ENCODE peak calls at places on chromosomes 16 and 17, in four cellular contexts. B is fibroblast of the aortic adventitia; A is mucosa of descending colon; R is naive thymus-derived CD4-positive, alpha-beta T cell. K is an unnamed sample.

GRCh38 chr17:59893617-59894100 is 738 bp downstream of the RPS6KB1 start:
- DNase-seq in B (peak), A (no peak), R (no peak), K (peak)

GRCh38 chr16:28191364-28191985 is 20.3 kb downstream of the XPO6 start:
- DNase-seq in B (no peak), A (no peak), R (no peak), K (no peak)

GRCh38 chr17:79003661-79004411 is 5.7 kb downstream of the CANT1 start:
- DNase-seq in B (no peak), A (no peak), R (no peak), K (no peak)

GRCh38 chr16:50371936-50372595 is 3.3 kb upstream of the BRD7 start:
- DNase-seq in B (peak), A (no peak), R (no peak), K (no peak)

GRCh38 chr17:75499313-75500022 is 15.9 kb downstream of the CASKIN2 start:
- DNase-seq in B (no peak), A (no peak), R (no peak), K (no peak)

GRCh38 chr17:41959336-41960095 is 7.1 kb upstream of the CNP start:
- DNase-seq in B (peak), A (no peak), R (no peak), K (peak)

GRCh38 chr17:82645516-82645915 is 2.7 kb downstream of the WDR45B start:
- DNase-seq in B (no peak), A (no peak), R (no peak), K (peak)

GRCh38 chr17:7972131-7972785 is 30.2 kb upstream of the GUCY2D start:
- DNase-seq in B (peak), A (no peak), R (no peak), K (peak)

GRCh38 chr17:78862073-78863023 is 21.7 kb upstream of the USP36 start:
- DNase-seq in B (peak), A (peak), R (no peak), K (peak)

GRCh38 chr17:80284631-80285030 is 24.0 kb downstream of the RNF213 start:
- DNase-seq in B (no peak), A (no peak), R (no peak), K (no peak)

GRCh38 chr16:1863681-1864460 is 8.1 kb downstream of the MEIOB start:
- DNase-seq in B (peak), A (no peak), R (no peak), K (peak)

GRCh38 chr16:84390131-84390785 is 21.9 kb downstream of the ATP2C2 start:
- DNase-seq in B (no peak), A (no peak), R (no peak), K (no peak)

GRCh38 chr16:19095699-19096098 is 18.1 kb upstream of the ITPRIPL2 start:
- DNase-seq in B (no peak), A (no peak), R (no peak), K (no peak)

GRCh38 chr16:31273676-31274075 is 13.9 kb downstream of the ITGAM start:
- DNase-seq in B (peak), A (no peak), R (no peak), K (peak)

GRCh38 chr16:49580751-49581303 is 207.2 kb downstream of the C16orf78 start:
- DNase-seq in B (peak), A (no peak), R (no peak), K (no peak)

GRCh38 chr16:3012828-3013420 is at the start of gene CLDN9:
- DNase-seq in B (no peak), A (peak), R (no peak), K (no peak)

GRCh38 chr16:9258423-9259051 is 167.1 kb downstream of the HAPSTR1 start:
- DNase-seq in B (peak), A (peak), R (no peak), K (peak)

GRCh38 chr17:72118588-72119279 is 2.1 kb upstream of the SOX9 start:
- DNase-seq in B (peak), A (peak), R (no peak), K (peak)

GRCh38 chr17:16068323-16068722 is 68.7 kb downstream of the TTC19 start:
- DNase-seq in B (no peak), A (no peak), R (no peak), K (peak)

GRCh38 chr16:75120253-75120652 is 3.7 kb upstream of the LDHD start:
- DNase-seq in B (no peak), A (no peak), R (no peak), K (no peak)

GRCh38 chr17:49932131-49932723 is 36.8 kb upstream of the DLX4 start:
- DNase-seq in B (no peak), A (no peak), R (no peak), K (no peak)

GRCh38 chr16:27097671-27098275 is 31.0 kb downstream of the C16orf82 start:
- DNase-seq in B (peak), A (no peak), R (no peak), K (peak)

GRCh38 chr17:78013683-78014467 is 55.4 kb downstream of the TNRC6C start:
- DNase-seq in B (peak), A (no peak), R (peak), K (peak)

GRCh38 chr16:11133344-11133921 is 122.6 kb downstream of the SOCS1 start:
- DNase-seq in B (peak), A (no peak), R (no peak), K (peak)

GRCh38 chr16:29899516-29900101 is at the start of gene SEZ6L2:
- DNase-seq in B (peak), A (peak), R (no peak), K (peak)

GRCh38 chr17:13792314-13792713 is 190.6 kb upstream of the HS3ST3A1 start:
- DNase-seq in B (peak), A (no peak), R (no peak), K (peak)

GRCh38 chr17:59848778-59849177 is 44.0 kb downstream of the TUBD1 start:
- DNase-seq in B (peak), A (peak), R (no peak), K (peak)

GRCh38 chr17:72424505-72425117 is 303.8 kb downstream of the SOX9 start:
- DNase-seq in B (no peak), A (no peak), R (no peak), K (no peak)

GRCh38 chr17:61997649-61998048 is 67.4 kb downstream of the MED13 start:
- DNase-seq in B (peak), A (no peak), R (no peak), K (peak)

GRCh38 chr17:9880582-9880999 is 24.5 kb downstream of the RCVRN start:
- DNase-seq in B (no peak), A (no peak), R (no peak), K (peak)

GRCh38 chr17:22303096-22303495 is 610.8 kb downstream of the KCNJ18 start:
- DNase-seq in B (no peak), A (no peak), R (no peak), K (no peak)

GRCh38 chr16:54326266-54326662 is 39.7 kb upstream of the IRX3 start:
- DNase-seq in B (peak), A (no peak), R (no peak), K (peak)

GRCh38 chr16:27404163-27404823 is 2.3 kb downstream of the IL21R start:
- DNase-seq in B (no peak), A (no peak), R (peak), K (no peak)

GRCh38 chr17:20009052-20009301 is 182 bp upstream of the SPECC1 start:
- DNase-seq in B (peak), A (no peak), R (peak), K (no peak)

GRCh38 chr17:15308758-15309157 is 32.6 kb downstream of the TEKT3 start:
- DNase-seq in B (no peak), A (no peak), R (no peak), K (no peak)

GRCh38 chr16:78576941-78577340 is 477.5 kb downstream of the WWOX start:
- DNase-seq in B (no peak), A (no peak), R (no peak), K (peak)

GRCh38 chr16:4537376-4538066 is 1.1 kb downstream of the CDIP1 start:
- DNase-seq in B (no peak), A (no peak), R (no peak), K (no peak)
- H3K4me3 ChIP-seq in B (peak), A (peak), R (peak), K (peak)

GRCh38 chr17:37301288-37301687 is 74.5 kb upstream of the C17orf78 start:
- DNase-seq in B (peak), A (no peak), R (no peak), K (peak)
- H3K4me3 ChIP-seq in B (peak), A (no peak), R (no peak), K (no peak)

DNA sequence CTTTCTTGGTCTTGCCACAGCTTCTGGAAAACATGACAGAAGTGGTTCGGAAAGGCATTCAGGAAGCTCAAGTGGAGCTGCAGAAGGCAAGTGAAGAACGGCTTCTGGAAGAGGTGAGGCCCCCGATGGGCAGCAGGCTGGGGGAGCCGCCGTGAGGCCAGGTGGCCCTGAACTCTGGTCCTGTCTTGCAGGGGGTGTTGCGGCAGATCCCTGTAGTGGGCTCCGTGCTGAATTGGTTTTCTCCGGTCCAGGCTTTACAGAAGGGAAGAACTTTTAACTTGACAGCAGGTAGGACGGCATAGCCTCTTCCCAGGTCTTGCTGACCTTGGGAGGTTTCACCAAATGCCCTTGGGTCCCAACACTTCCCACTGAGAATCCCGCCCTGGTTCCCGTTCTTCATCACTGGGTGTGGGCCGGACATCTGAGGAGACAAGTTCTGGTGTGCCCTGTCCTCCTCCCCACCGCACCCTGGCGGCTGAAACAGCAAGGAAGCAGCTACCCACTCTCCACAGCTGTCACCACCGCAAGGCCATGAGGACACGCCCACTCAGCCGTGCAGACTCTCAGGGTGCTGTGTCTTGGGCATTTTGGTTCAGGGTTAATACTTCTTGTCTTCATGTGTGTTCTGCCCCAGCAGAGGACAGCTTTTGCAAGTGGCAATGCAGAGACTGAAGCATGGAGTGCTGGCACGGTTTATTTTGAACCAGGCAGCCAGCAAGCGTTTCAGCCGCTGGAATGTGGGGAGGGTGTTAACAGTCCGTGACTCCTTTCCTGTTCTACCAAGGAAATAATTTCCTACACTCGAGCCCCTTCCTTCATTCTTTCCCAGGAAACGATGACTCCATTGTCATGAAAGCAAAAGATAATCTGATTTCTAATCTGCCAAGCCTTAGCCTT is 21.4 kb downstream of the NTAN1 start:
- DNase-seq in B (no peak), A (no peak), R (no peak), K (no peak)
- H3K4me3 ChIP-seq in B (no peak), A (no peak), R (no peak), K (no peak)

GRCh38 chr17:39208893-39209292 is 8.8 kb downstream of the RPL19 start:
- DNase-seq in B (no peak), A (peak), R (no peak), K (no peak)
- H3K4me3 ChIP-seq in B (no peak), A (no peak), R (no peak), K (no peak)

K was measured in fibroblast of mammary gland.